ENCODE peak calls at places on chromosomes 7 and 10, in four cellular contexts. One of them, this sample, is unnamed.

GRCh38 chr7:158268851-158269535 is 318.6 kb downstream of the PTPRN2 start:
- DNase-seq in nucleus accumbens: no peak
- DNase-seq in effector memory CD8-positive, alpha-beta T cell: no peak
- DNase-seq in NCI-H460: no peak
- DNase-seq in this sample: no peak

GRCh38 chr10:17092216-17092944 is 37.2 kb downstream of the CUBN start:
- DNase-seq in nucleus accumbens: no peak
- DNase-seq in effector memory CD8-positive, alpha-beta T cell: no peak
- DNase-seq in NCI-H460: no peak
- DNase-seq in this sample: no peak

GRCh38 chr7:134056816-134057215 is 70.3 kb upstream of the LRGUK start:
- DNase-seq in nucleus accumbens: no peak
- DNase-seq in effector memory CD8-positive, alpha-beta T cell: no peak
- DNase-seq in NCI-H460: no peak
- DNase-seq in this sample: no peak

GRCh38 chr7:92955081-92955480 is 118.7 kb upstream of the CDK6 start:
- DNase-seq in nucleus accumbens: no peak
- DNase-seq in effector memory CD8-positive, alpha-beta T cell: no peak
- DNase-seq in NCI-H460: no peak
- DNase-seq in this sample: no peak

GRCh38 chr7:156169474-156170370 is 357.5 kb upstream of the SHH start:
- DNase-seq in nucleus accumbens: no peak
- DNase-seq in effector memory CD8-positive, alpha-beta T cell: no peak
- DNase-seq in NCI-H460: no peak
- DNase-seq in this sample: no peak

GRCh38 chr7:134209322-134210015 is 82.3 kb downstream of the LRGUK start:
- DNase-seq in nucleus accumbens: no peak
- DNase-seq in effector memory CD8-positive, alpha-beta T cell: no peak
- DNase-seq in NCI-H460: no peak
- DNase-seq in this sample: no peak

GRCh38 chr10:42989481-42989921 is 87.4 kb upstream of the RET start:
- DNase-seq in nucleus accumbens: no peak
- DNase-seq in effector memory CD8-positive, alpha-beta T cell: no peak
- DNase-seq in NCI-H460: no peak
- DNase-seq in this sample: no peak

GRCh38 chr10:101643546-101643945 is 51.4 kb downstream of the FBXW4 start:
- DNase-seq in nucleus accumbens: no peak
- DNase-seq in effector memory CD8-positive, alpha-beta T cell: no peak
- DNase-seq in NCI-H460: no peak
- DNase-seq in this sample: no peak

GRCh38 chr7:120741371-120742042 is 116.4 kb downstream of the TSPAN12 start:
- DNase-seq in nucleus accumbens: no peak
- DNase-seq in effector memory CD8-positive, alpha-beta T cell: no peak
- DNase-seq in NCI-H460: no peak
- DNase-seq in this sample: no peak

GRCh38 chr10:24874133-24874532 is 78.3 kb downstream of the PRTFDC1 start:
- DNase-seq in nucleus accumbens: no peak
- DNase-seq in effector memory CD8-positive, alpha-beta T cell: no peak
- DNase-seq in NCI-H460: no peak
- DNase-seq in this sample: no peak